ENCODE peak calls at places on chromosome 11, in six cellular contexts. T is transverse colon, P is adrenal gland, Y is mesenchymal stem cell, N is cardiac muscle cell, A is ascending aorta. X is an unnamed sample.
A peak's percentile ranks its signal among the peaks of the same experiment; 100 is the strongest.

GRCh38 chr11:16511109-16511806 is 154.9 kb upstream of the SOX6 start:
- DNase-seq in T (no peak), P (no peak), Y (peak; percentile 76), N (peak; percentile 3), A (no peak), X (no peak)

GRCh38 chr11:65078151-65078550 is 5.7 kb downstream of the CDCA5 start:
- DNase-seq in T (peak; percentile 86), P (peak; percentile 52), Y (peak; percentile 49), N (peak; percentile 40), A (no peak), X (peak; percentile 40)

GRCh38 chr11:100957499-100957898 is 172.1 kb downstream of the PGR start:
- DNase-seq in T (no peak), P (no peak), Y (no peak), N (no peak), A (no peak), X (no peak)

GRCh38 chr11:8587915-8588314 is 6.1 kb downstream of the STK33 start:
- DNase-seq in T (no peak), P (no peak), Y (no peak), N (no peak), A (no peak), X (no peak)

GRCh38 chr11:9747816-9748215 is 83.9 kb downstream of the SWAP70 start:
- DNase-seq in T (no peak), P (no peak), Y (no peak), N (no peak), A (no peak), X (no peak)

GRCh38 chr11:15912291-15912690 is 444.1 kb downstream of the SOX6 start:
- DNase-seq in T (no peak), P (no peak), Y (no peak), N (no peak), A (no peak), X (no peak)

GRCh38 chr11:62146476-62147200 is 22.8 kb downstream of the INCENP start:
- DNase-seq in T (no peak), P (no peak), Y (no peak), N (no peak), A (no peak), X (no peak)

GRCh38 chr11:93512965-93513667 is 30.1 kb downstream of the SMCO4 start:
- DNase-seq in T (no peak), P (no peak), Y (no peak), N (no peak), A (no peak), X (no peak)

GRCh38 chr11:88335284-88335683 is 2.3 kb downstream of the CTSC start:
- DNase-seq in T (no peak), P (no peak), Y (no peak), N (peak; percentile 28), A (no peak), X (no peak)

GRCh38 chr11:110026823-110027626 is 66.2 kb upstream of the ZC3H12C start:
- DNase-seq in T (no peak), P (no peak), Y (no peak), N (no peak), A (no peak), X (no peak)

GRCh38 chr11:106920899-106921504 is 97.3 kb downstream of the GUCY1A2 start:
- DNase-seq in T (no peak), P (no peak), Y (no peak), N (peak; percentile 9), A (no peak), X (no peak)

GRCh38 chr11:75240381-75241035 is at the start of gene TPBGL:
- DNase-seq in T (no peak), P (no peak), Y (no peak), N (peak; percentile 69), A (no peak), X (peak; percentile 71)

GRCh38 chr11:45413156-45413833 is 127.2 kb upstream of the SYT13 start:
- DNase-seq in T (no peak), P (no peak), Y (no peak), N (no peak), A (no peak), X (no peak)

GRCh38 chr11:130427581-130428211 is 713 bp downstream of the ADAMTS8 start:
- DNase-seq in T (peak; percentile 25), P (no peak), Y (no peak), N (no peak), A (no peak), X (peak; percentile 73)

GRCh38 chr11:68330700-68331337 is 18.4 kb downstream of the LRP5 start:
- DNase-seq in T (no peak), P (no peak), Y (no peak), N (no peak), A (no peak), X (no peak)

GRCh38 chr11:68329496-68329895 is 17.1 kb downstream of the LRP5 start:
- DNase-seq in T (no peak), P (no peak), Y (no peak), N (no peak), A (no peak), X (peak; percentile 51)

GRCh38 chr11:68331338-68331947 is 19.1 kb downstream of the LRP5 start:
- DNase-seq in T (peak; percentile 51), P (no peak), Y (no peak), N (peak; percentile 51), A (no peak), X (peak; percentile 77)

GRCh38 chr11:68328374-68329091 is 16.1 kb downstream of the LRP5 start:
- DNase-seq in T (peak; percentile 70), P (peak; percentile 55), Y (no peak), N (peak; percentile 77), A (no peak), X (peak; percentile 80)

DNA sequence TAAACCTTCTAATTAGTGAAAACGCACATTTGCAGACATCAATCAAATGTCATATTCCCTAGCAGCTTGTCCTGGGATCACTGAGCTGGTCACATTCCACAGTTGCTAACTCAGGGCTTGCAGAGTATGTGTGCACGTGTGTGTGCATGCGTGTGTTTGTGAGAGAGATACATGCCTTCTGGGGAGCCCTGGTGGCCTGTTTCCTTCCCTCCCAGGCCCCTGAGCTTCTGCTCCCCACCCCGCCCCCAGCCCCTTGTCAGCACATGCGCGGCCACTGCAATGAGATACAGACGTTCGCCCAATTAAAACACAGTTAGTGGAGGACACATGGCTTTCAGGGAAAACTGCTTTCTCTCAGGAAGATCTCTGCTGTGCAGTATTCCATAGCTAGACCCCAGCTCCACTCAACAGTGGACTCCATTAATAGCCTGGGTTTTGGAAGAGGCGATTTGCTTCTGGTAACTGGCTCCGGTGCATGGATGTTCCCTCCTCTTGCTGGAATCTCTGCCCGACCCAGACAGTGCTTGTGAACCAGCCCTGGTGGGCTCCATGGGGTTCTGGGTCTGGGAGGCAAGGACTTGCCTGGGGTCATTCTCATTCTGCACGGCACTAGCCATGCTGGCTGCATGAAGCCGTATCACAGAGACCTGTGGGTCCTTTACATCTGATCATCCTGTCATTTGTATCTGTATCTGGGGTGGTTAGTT is 17.8 kb downstream of the LRP5 start:
- DNase-seq in T (no peak), P (peak; percentile 66), Y (no peak), N (peak; percentile 31), A (no peak), X (peak; percentile 58)
- H3K4me1 ChIP-seq in T (peaks cover 69% of the 10 kb centered on the region), P (peaks cover 24% of the 10 kb centered on the region), Y (peaks cover 37% of the 10 kb centered on the region), N (peaks cover 19% of the 10 kb centered on the region), A (peaks cover 57% of the 10 kb centered on the region), X (peaks cover 37% of the 10 kb centered on the region)

GRCh38 chr11:86742436-86742805 is 57.9 kb upstream of the PRSS23 start:
- DNase-seq in T (no peak), P (no peak), Y (no peak), N (no peak), A (no peak), X (no peak)

GRCh38 chr11:86745571-86745970 is 54.8 kb upstream of the PRSS23 start:
- DNase-seq in T (no peak), P (no peak), Y (peak; percentile 63), N (no peak), A (no peak), X (no peak)

GRCh38 chr11:86741489-86742435 is 58.6 kb upstream of the PRSS23 start:
- DNase-seq in T (no peak), P (no peak), Y (peak; percentile 89), N (peak; percentile 52), A (no peak), X (no peak)

GRCh38 chr11:86740628-86741488 is 59.5 kb upstream of the PRSS23 start:
- DNase-seq in T (peak; percentile 32), P (peak; percentile 89), Y (peak; percentile 96), N (peak; percentile 97), A (peak; percentile 39), X (peak; percentile 68)

GRCh38 chr11:86743223-86744118 is 56.9 kb upstream of the PRSS23 start:
- DNase-seq in T (peak; percentile 26), P (peak; percentile 91), Y (peak; percentile 99), N (peak; percentile 93), A (peak; percentile 56), X (no peak)
- H3K4me1 ChIP-seq in T (peaks cover 20% of the 10 kb centered on the region), P (peaks cover 26% of the 10 kb centered on the region), Y (peaks cover 22% of the 10 kb centered on the region), N (peaks cover 12% of the 10 kb centered on the region), A (peaks cover 47% of the 10 kb centered on the region), X (peaks cover 18% of the 10 kb centered on the region)

GRCh38 chr11:6650980-6651379 is 4.6 kb downstream of the DCHS1 start:
- DNase-seq in T (no peak), P (no peak), Y (no peak), N (peak; percentile 21), A (no peak), X (no peak)
- H3K4me1 ChIP-seq in T (peaks cover 33% of the 10 kb centered on the region), P (no peaks in the 10 kb centered on the region), Y (peaks cover 20% of the 10 kb centered on the region), N (peaks cover 23% of the 10 kb centered on the region), A (peaks cover 23% of the 10 kb centered on the region), X (peaks cover 13% of the 10 kb centered on the region)

DNA sequence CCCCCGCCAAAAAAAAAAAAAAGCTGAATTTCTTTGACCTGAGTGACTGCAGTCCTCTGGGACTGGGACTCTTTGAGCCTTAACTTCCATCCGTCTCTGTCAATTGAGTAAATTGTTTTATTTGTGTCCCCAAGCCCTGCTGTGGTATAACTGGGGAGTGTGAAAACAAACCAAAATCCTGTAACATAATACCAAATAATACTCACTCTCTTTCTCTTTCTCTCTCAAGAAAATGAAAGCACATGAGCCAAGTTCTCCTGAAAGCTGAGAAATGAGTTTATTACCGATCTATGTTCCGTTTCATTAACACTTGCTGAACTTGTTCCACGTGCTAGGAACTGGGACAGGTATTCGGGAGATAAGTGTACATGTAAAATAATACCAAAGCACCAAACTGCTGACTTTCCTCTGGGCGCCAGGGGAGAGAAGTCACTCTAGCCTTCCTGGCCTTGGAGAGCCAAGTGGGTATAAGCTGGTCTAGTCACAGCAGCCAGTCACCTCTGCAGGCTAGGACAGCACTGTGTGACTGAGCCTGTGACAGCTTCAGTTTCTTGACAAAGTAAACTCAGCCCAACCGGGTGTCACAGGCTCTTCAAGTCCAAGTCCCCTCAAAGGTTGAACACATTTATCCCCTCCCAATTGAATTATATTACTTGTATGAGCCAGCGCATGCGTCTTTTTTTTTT is 23.1 kb downstream of the CD6 start:
- DNase-seq in T (no peak), P (no peak), Y (no peak), N (no peak), A (no peak), X (no peak)
- H3K4me1 ChIP-seq in T (peaks cover 16% of the 10 kb centered on the region), P (no peaks in the 10 kb centered on the region), Y (no peaks in the 10 kb centered on the region), N (no peaks in the 10 kb centered on the region), A (no peaks in the 10 kb centered on the region), X (no peaks in the 10 kb centered on the region)

X was measured in right cardiac atrium.